ENCODE peak calls at places on chromosomes 4 and X, in eight cellular contexts. X, F, T, V, I, M, O and J are unnamed samples.

GRCh38 chrX:74613350-74614192 is 853 bp downstream of the RLIM start:
- DNase-seq in O (no peak), I (no peak), X (no peak), V (peak), M (no peak), T (no peak), F (no peak), J (peak)

GRCh38 chr4:29307755-29308154 is 1412.4 kb upstream of the PCDH7 start:
- DNase-seq in T (no peak), M (no peak), X (no peak), V (no peak), I (no peak), F (no peak), O (no peak), J (no peak)

GRCh38 chr4:4413806-4414205 is 26.9 kb downstream of the NSG1 start:
- DNase-seq in O (no peak), F (no peak), V (no peak), T (no peak), X (no peak), I (no peak), M (no peak), J (no peak)

GRCh38 chr4:52838729-52839722 is 23.1 kb upstream of the RASL11B start:
- DNase-seq in O (no peak), X (no peak), T (no peak), F (no peak), M (no peak), V (no peak), I (no peak), J (no peak)

GRCh38 chr4:44157611-44158277 is 290.9 kb downstream of the KCTD8 start:
- DNase-seq in I (no peak), O (no peak), T (no peak), X (no peak), V (no peak), F (no peak), M (no peak), J (no peak)

GRCh38 chr4:118969359-118969758 is 80.7 kb downstream of the SYNPO2 start:
- DNase-seq in V (peak), I (no peak), M (no peak), T (no peak), X (peak), O (no peak), F (no peak), J (no peak)

GRCh38 chr4:107740381-107740780 is 20.3 kb upstream of the PAPSS1 start:
- DNase-seq in V (no peak), X (no peak), M (no peak), I (no peak), F (no peak), T (no peak), O (no peak), J (no peak)

GRCh38 chr4:47837582-47838294 is at the start of gene CORIN:
- DNase-seq in X (no peak), V (no peak), I (peak), F (no peak), O (peak), M (no peak), T (no peak), J (no peak)

GRCh38 chr4:46392421-46392820 is 2.5 kb upstream of the GABRA2 start:
- DNase-seq in V (no peak), I (no peak), O (no peak), X (no peak), M (no peak), T (no peak), F (no peak), J (no peak)

GRCh38 chr4:23979534-23979933 is 89.7 kb upstream of the PPARGC1A start:
- DNase-seq in F (no peak), I (no peak), O (no peak), T (no peak), V (no peak), X (no peak), M (no peak), J (no peak)

GRCh38 chr4:143539670-143540023 is 26.1 kb downstream of the SMARCA5 start:
- DNase-seq in X (no peak), T (no peak), I (no peak), V (no peak), F (no peak), O (no peak), M (no peak), J (no peak)

GRCh38 chrX:31837445-31837844 is 765.6 kb upstream of the FTHL17 start:
- DNase-seq in O (no peak), T (no peak), F (no peak), V (no peak), I (no peak), M (no peak), X (no peak), J (no peak)

GRCh38 chrX:47311857-47312774 is 58.3 kb upstream of the ZNF157 start:
- DNase-seq in O (no peak), V (peak), X (peak), F (no peak), I (no peak), T (no peak), M (peak), J (peak)

GRCh38 chr4:55169352-55169959 is 44.1 kb upstream of the KDR start:
- DNase-seq in X (no peak), M (no peak), V (peak), I (no peak), O (no peak), T (no peak), F (no peak), J (no peak)

GRCh38 chrX:139691493-139691842 is 16.5 kb downstream of the MCF2 start:
- DNase-seq in X (no peak), F (no peak), V (no peak), M (no peak), I (no peak), T (no peak), O (no peak), J (no peak)

GRCh38 chrX:103063191-103063845 is 653 bp downstream of the BEX1 start:
- DNase-seq in T (no peak), F (no peak), O (no peak), V (no peak), X (no peak), I (no peak), M (peak), J (no peak)

GRCh38 chr4:3498407-3498806 is 33.8 kb downstream of the LRPAP1 start:
- DNase-seq in O (no peak), X (no peak), F (no peak), I (no peak), T (no peak), V (no peak), M (no peak), J (no peak)

GRCh38 chr4:12926189-12927066 is 557.7 kb downstream of the RAB28 start:
- DNase-seq in T (no peak), I (no peak), V (no peak), M (no peak), O (no peak), F (no peak), X (no peak), J (no peak)

GRCh38 chr4:61817071-61817470 is 616.9 kb downstream of the ADGRL3 start:
- DNase-seq in I (no peak), X (no peak), F (no peak), T (no peak), M (no peak), V (no peak), O (no peak), J (no peak)

DNA sequence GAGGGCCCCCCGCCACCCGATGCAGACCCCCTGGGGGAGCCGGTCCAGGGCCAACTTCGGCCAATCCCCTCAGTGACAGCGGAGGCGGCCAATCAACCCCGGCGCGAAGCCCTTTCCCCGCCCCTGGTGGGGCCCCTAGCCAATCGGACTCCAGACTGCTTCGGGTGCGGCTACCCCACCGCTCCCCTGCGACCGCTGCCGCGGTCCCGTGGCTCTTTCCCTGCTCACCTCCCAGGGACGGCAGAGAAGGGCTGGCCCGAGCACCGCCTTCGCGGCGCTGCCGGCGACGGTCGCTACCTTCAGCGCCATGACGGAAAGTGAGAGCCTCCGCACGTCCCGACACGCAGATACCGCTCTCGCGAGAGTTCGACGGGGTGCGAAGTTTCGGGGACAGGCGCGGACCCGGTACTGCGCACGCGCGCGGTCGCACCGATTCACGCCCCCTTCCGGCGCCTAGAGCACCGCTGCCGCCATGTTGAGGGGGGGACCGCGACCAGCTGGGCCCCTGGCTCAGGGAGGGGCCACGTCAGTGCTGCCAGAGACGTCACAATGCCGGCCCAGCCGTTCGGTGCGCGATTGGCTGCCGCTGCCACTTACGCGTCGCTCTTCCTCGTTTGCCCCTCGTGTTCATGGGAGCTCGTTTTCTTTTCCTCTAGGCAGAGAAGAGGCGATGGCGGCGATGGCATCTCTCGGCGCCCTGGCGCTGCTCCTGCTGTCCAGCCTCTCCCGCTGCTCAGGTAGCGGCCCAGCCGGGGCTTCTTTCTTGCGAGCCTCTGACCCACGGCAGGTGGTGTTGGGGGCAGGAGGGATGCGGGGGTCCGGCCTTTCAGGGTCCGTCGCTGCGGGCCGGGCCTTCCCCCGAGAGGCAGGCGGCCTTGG is at the start of the genes IDH3G and SSR4:
- DNase-seq in I (peak), O (peak), F (peak), T (peak), V (peak), M (peak), X (peak), J (peak)
- TF ChIP-seq POLR2A in I (peak), O (peak), F (no peak), T (no peak), V (no peak), M (peak), X (no peak), J (peak)

GRCh38 chr4:165112258-165113156 is at the start of gene TMEM192:
- DNase-seq in M (peak), T (peak), F (peak), I (peak), O (peak), X (peak), V (peak), J (peak)
- TF ChIP-seq POLR2A in M (peak), T (no peak), F (no peak), I (peak), O (peak), X (no peak), V (peak), J (peak)

GRCh38 chr4:128811571-128812359 is 2.3 kb downstream of the JADE1 start:
- DNase-seq in X (peak), M (peak), O (peak), T (peak), I (peak), F (peak), V (peak), J (peak)
- TF ChIP-seq POLR2A in X (peak), M (peak), O (peak), T (no peak), I (peak), F (peak), V (no peak), J (peak)

DNA sequence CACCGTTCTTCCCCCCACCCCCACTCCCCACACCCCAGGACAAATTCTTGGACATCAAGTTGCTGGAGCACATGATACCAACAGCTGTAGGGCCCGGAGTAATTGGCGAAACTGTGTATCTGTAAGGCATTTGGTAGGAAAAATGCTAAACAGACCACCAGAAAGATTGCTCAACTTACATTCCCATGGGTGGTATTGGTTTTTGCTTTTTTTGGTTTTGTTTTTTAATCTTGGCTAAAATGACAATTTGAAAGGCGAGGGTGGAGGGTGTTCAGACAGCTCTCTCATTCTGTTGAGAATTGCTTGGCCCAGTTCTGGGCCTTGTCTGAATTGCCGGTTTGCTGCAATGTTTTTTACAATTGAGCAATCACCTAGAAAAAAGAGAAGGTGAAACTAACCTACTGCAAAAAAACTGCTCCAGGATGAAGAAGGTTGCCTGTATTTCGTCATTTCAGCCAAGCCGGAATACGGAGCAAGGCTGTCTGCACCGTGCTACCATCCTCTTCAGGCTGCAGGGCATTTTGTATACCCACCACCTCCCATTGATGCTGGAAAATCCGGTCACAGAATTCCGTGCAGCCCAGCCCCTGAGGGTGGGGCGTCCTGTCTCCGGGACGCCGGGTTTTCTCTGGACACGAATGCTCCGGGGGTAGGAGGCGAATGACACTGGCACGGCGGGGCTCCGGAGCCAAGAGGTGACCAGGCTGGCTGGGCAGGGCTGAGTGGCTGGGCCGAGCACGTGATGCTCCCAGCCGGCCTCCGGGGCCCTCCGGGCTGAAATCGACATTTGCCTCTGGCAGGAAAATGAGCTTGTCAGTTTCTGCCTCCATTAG is at the start of gene CLCN4:
- DNase-seq in M (peak), I (peak), F (peak), T (no peak), V (peak), O (no peak), X (peak), J (no peak)
- TF ChIP-seq POLR2A in M (peak), I (no peak), F (no peak), T (no peak), V (no peak), O (no peak), X (no peak), J (no peak)

DNA sequence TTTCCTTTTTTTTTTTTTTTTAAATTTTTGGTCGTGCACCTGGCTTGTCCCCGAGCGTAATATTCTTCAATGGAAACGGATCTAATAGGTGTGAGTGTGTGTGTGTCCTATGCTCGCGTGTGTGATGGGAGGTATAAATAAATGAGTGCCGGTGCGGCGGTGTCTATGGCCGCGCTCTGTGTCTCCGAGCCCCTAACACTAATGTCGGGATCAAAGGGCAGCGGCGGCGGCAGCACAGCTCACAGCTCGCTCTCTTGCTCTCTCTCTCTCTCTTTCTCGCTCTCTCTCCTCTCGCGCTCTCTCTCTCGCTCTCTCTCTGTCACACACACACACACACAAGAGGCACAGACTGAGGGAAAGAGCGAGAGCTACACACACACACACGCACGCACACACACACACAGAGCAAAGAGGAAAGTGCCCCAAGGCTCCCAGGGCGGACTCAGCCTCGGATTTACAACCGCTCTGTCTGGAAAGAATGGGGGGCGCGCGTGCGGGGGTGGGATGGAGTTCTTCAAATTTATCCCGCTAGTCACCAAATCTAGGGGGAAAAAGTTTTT is at the start of gene ZNF827:
- DNase-seq in F (peak), T (peak), M (no peak), O (peak), X (peak), V (peak), I (peak), J (no peak)
- TF ChIP-seq POLR2A in F (no peak), T (no peak), M (peak), O (no peak), X (no peak), V (no peak), I (peak), J (peak)